ENCODE peak calls at places on chromosomes 4 and X, in nine cellular contexts. L is right cardiac atrium; Y is GM12865; V is mucosa of gallbladder; K is lung; M is activated CD4-positive, alpha-beta T cell treated with anti-CD3 and anti-CD28 coated beads, Interleukin-2, amount 50 U/mL, for 1 hour; H is HS-27A; I is neural crest cell; A is mucosa of descending colon. E is an unnamed sample.

GRCh38 chr4:22240814-22241213 is 275.1 kb downstream of the ADGRA3 start:
- DNase-seq in L (no peak), Y (no peak), V (no peak), K (no peak), M (no peak), H (no peak), I (no peak), A (no peak), E (no peak)

GRCh38 chr4:129926936-129927335 is 831.0 kb downstream of the C4orf33 start:
- DNase-seq in L (no peak), Y (no peak), V (no peak), K (no peak), M (no peak), H (no peak), I (no peak), A (no peak), E (no peak)

GRCh38 chr4:101102114-101102752 is 245.1 kb downstream of the PPP3CA start:
- DNase-seq in L (peak; percentile 72), Y (no peak), V (peak; percentile 40), K (no peak), M (no peak), H (peak; percentile 22), I (no peak), A (peak; percentile 31), E (peak; percentile 62)

GRCh38 chr4:28921886-28922285 is 1798.3 kb upstream of the PCDH7 start:
- DNase-seq in L (no peak), Y (no peak), V (no peak), K (no peak), M (no peak), H (no peak), I (no peak), A (no peak), E (no peak)

GRCh38 chr4:182318256-182318655 is 75.1 kb downstream of the TENM3 start:
- DNase-seq in L (no peak), Y (no peak), V (no peak), K (no peak), M (no peak), H (no peak), I (no peak), A (no peak), E (no peak)

GRCh38 chr4:138647433-138647832 is 368.1 kb upstream of the NOCT start:
- DNase-seq in L (no peak), Y (no peak), V (no peak), K (no peak), M (no peak), H (no peak), I (no peak), A (no peak), E (no peak)

GRCh38 chr4:20254517-20255250 is 3.0 kb downstream of the SLIT2 start:
- DNase-seq in L (peak; percentile 34), Y (no peak), V (peak; percentile 10), K (no peak), M (no peak), H (no peak), I (peak; percentile 34), A (no peak), E (peak; percentile 15)

GRCh38 chr4:155953151-155954117 is at the start of gene CTSO:
- DNase-seq in L (peak; percentile 80), Y (peak; percentile 89), V (peak; percentile 81), K (peak; percentile 75), M (peak; percentile 61), H (peak; percentile 61), I (peak; percentile 37), A (peak; percentile 88), E (peak; percentile 75)

GRCh38 chr4:163137581-163137980 is 29.1 kb downstream of the NAF1 start:
- DNase-seq in L (no peak), Y (no peak), V (no peak), K (no peak), M (no peak), H (no peak), I (no peak), A (no peak), E (no peak)

GRCh38 chrX:129529685-129530281 is 6.5 kb upstream of the SMARCA1 start:
- DNase-seq in L (no peak), Y (no peak), V (no peak), K (no peak), M (no peak), H (no peak), I (no peak), A (no peak), E (no peak)

GRCh38 chr4:3613980-3614730 is 81.9 kb upstream of the LRPAP1 start:
- DNase-seq in L (no peak), Y (no peak), V (peak; percentile 23), K (no peak), M (no peak), H (no peak), I (no peak), A (peak; percentile 27), E (peak; percentile 33)

GRCh38 chrX:128464091-128464490 is 411.9 kb upstream of the ACTRT1 start:
- DNase-seq in L (no peak), Y (no peak), V (no peak), K (no peak), M (no peak), H (no peak), I (no peak), A (no peak), E (no peak)

GRCh38 chr4:20512053-20512810 is 188.0 kb upstream of the PACRGL start:
- DNase-seq in L (peak; percentile 20), Y (no peak), V (no peak), K (no peak), M (no peak), H (no peak), I (no peak), A (no peak), E (no peak)

GRCh38 chr4:1476140-1476513 is 69.9 kb upstream of the NKX1-1 start:
- DNase-seq in L (no peak), Y (no peak), V (no peak), K (no peak), M (no peak), H (no peak), I (no peak), A (no peak), E (no peak)

GRCh38 chrX:53312946-53313745 is 31.8 kb upstream of the IQSEC2 start:
- DNase-seq in L (peak; percentile 45), Y (peak; percentile 38), V (peak; percentile 70), K (peak; percentile 71), M (peak; percentile 56), H (no peak), I (peak; percentile 67), A (peak; percentile 80), E (peak; percentile 39)

GRCh38 chr4:126718161-126718560 is 914.6 kb upstream of the INTU start:
- DNase-seq in L (no peak), Y (no peak), V (no peak), K (no peak), M (no peak), H (no peak), I (no peak), A (no peak), E (no peak)

GRCh38 chr4:52102587-52102986 is 51.5 kb downstream of the SPATA18 start:
- DNase-seq in L (no peak), Y (no peak), V (no peak), K (no peak), M (no peak), H (no peak), I (no peak), A (no peak), E (no peak)

GRCh38 chr4:118981839-118982381 is 93.3 kb downstream of the SYNPO2 start:
- DNase-seq in L (peak; percentile 41), Y (peak; percentile 72), V (peak; percentile 69), K (peak; percentile 71), M (peak; percentile 52), H (peak; percentile 59), I (peak; percentile 60), A (peak; percentile 70), E (no peak)

GRCh38 chr4:63583561-63583960 is 825.7 kb downstream of the TECRL start:
- DNase-seq in L (no peak), Y (no peak), V (no peak), K (no peak), M (no peak), H (no peak), I (no peak), A (no peak), E (no peak)

GRCh38 chr4:78320353-78320935 is 231.1 kb upstream of the ANXA3 start:
- DNase-seq in L (no peak), Y (no peak), V (no peak), K (no peak), M (no peak), H (no peak), I (no peak), A (no peak), E (no peak)

GRCh38 chr4:3136454-3136853 is 62.0 kb downstream of the HTT start:
- DNase-seq in L (no peak), Y (no peak), V (no peak), K (no peak), M (no peak), H (no peak), I (no peak), A (no peak), E (no peak)

GRCh38 chr4:53055274-53055673 is 193.2 kb downstream of the RASL11B start:
- DNase-seq in L (no peak), Y (no peak), V (no peak), K (no peak), M (no peak), H (peak; percentile 11), I (no peak), A (no peak), E (no peak)

GRCh38 chr4:179595671-179596410 is 2153.6 kb upstream of the AGA start:
- DNase-seq in L (no peak), Y (no peak), V (no peak), K (no peak), M (no peak), H (peak; percentile 36), I (no peak), A (no peak), E (no peak)

GRCh38 chrX:1182211-1182610 is 30.2 kb downstream of the CRLF2 start:
- DNase-seq in L (no peak), Y (no peak), V (peak; percentile 5), K (no peak), M (no peak), H (no peak), I (no peak), A (no peak), E (no peak)

GRCh38 chr4:24778427-24779225 is 16.7 kb upstream of the SOD3 start:
- DNase-seq in L (peak; percentile 51), Y (no peak), V (peak; percentile 42), K (no peak), M (no peak), H (peak; percentile 36), I (no peak), A (no peak), E (peak; percentile 28)

GRCh38 chr4:98662619-98663225 is 4.3 kb upstream of the TSPAN5 start:
- DNase-seq in L (no peak), Y (peak; percentile 33), V (no peak), K (no peak), M (peak; percentile 32), H (no peak), I (no peak), A (no peak), E (no peak)

GRCh38 chrX:3627579-3627978 is 85.9 kb downstream of the PRKX start:
- DNase-seq in L (no peak), Y (no peak), V (no peak), K (no peak), M (no peak), H (no peak), I (no peak), A (no peak), E (no peak)

GRCh38 chr4:145538636-145539035 is 57.0 kb downstream of the SMAD1 start:
- DNase-seq in L (no peak), Y (no peak), V (no peak), K (no peak), M (no peak), H (no peak), I (no peak), A (no peak), E (no peak)

GRCh38 chr4:8439914-8440490 is 521 bp downstream of the ACOX3 start:
- DNase-seq in L (no peak), Y (peak; percentile 61), V (no peak), K (no peak), M (peak; percentile 7), H (no peak), I (no peak), A (no peak), E (no peak)